ENCODE peak calls at places on chromosomes 2 and 18, in six cellular contexts. One of them, this sample, is unnamed.

GRCh38 chr2:172305066-172305465 is 122.3 kb upstream of the ITGA6 start:
- DNase-seq in GM23248: no peak
- DNase-seq in PC-3: no peak
- DNase-seq in HCT116: no peak
- DNase-seq in MM.1S: no peak
- DNase-seq in SK-N-SH: no peak
- DNase-seq in this sample: no peak

GRCh38 chr2:96251721-96252292 is 14.0 kb downstream of the TMEM127 start:
- DNase-seq in GM23248: peak; percentile 81
- DNase-seq in PC-3: peak; percentile 70
- DNase-seq in HCT116: peak; percentile 61
- DNase-seq in MM.1S: no peak
- DNase-seq in SK-N-SH: peak; percentile 82
- DNase-seq in this sample: no peak

GRCh38 chr2:70508711-70509462 is 44.7 kb downstream of the TGFA start:
- DNase-seq in GM23248: no peak
- DNase-seq in PC-3: peak; percentile 76
- DNase-seq in HCT116: no peak
- DNase-seq in MM.1S: no peak
- DNase-seq in SK-N-SH: no peak
- DNase-seq in this sample: no peak

GRCh38 chr2:39266139-39266805 is 22.5 kb upstream of the CDKL4 start:
- DNase-seq in GM23248: peak; percentile 8
- DNase-seq in PC-3: no peak
- DNase-seq in HCT116: no peak
- DNase-seq in MM.1S: peak; percentile 48
- DNase-seq in SK-N-SH: no peak
- DNase-seq in this sample: peak; percentile 67

GRCh38 chr2:39743170-39743851 is 35.7 kb downstream of the THUMPD2 start:
- DNase-seq in GM23248: peak; percentile 51
- DNase-seq in PC-3: peak; percentile 25
- DNase-seq in HCT116: no peak
- DNase-seq in MM.1S: no peak
- DNase-seq in SK-N-SH: no peak
- DNase-seq in this sample: no peak

GRCh38 chr2:207286106-207286505 is 120.4 kb upstream of the KLF7 start:
- DNase-seq in GM23248: no peak
- DNase-seq in PC-3: no peak
- DNase-seq in HCT116: no peak
- DNase-seq in MM.1S: no peak
- DNase-seq in SK-N-SH: no peak
- DNase-seq in this sample: no peak

GRCh38 chr2:136025057-136025973 is 39.9 kb upstream of the DARS1 start:
- DNase-seq in GM23248: no peak
- DNase-seq in PC-3: no peak
- DNase-seq in HCT116: peak; percentile 27
- DNase-seq in MM.1S: no peak
- DNase-seq in SK-N-SH: peak; percentile 44
- DNase-seq in this sample: no peak

GRCh38 chr2:207762146-207762545 is 7.6 kb downstream of the FZD5 start:
- DNase-seq in GM23248: peak; percentile 32
- DNase-seq in PC-3: peak; percentile 12
- DNase-seq in HCT116: no peak
- DNase-seq in MM.1S: no peak
- DNase-seq in SK-N-SH: no peak
- DNase-seq in this sample: no peak

GRCh38 chr2:45643543-45644542 is 7.6 kb upstream of the PRKCE start:
- DNase-seq in GM23248: peak; percentile 83
- DNase-seq in PC-3: peak; percentile 84
- DNase-seq in HCT116: no peak
- DNase-seq in MM.1S: peak; percentile 65
- DNase-seq in SK-N-SH: peak; percentile 98
- DNase-seq in this sample: peak; percentile 91

GRCh38 chr2:224173882-224174415 is 134.9 kb upstream of the SERPINE2 start:
- DNase-seq in GM23248: no peak
- DNase-seq in PC-3: no peak
- DNase-seq in HCT116: no peak
- DNase-seq in MM.1S: no peak
- DNase-seq in SK-N-SH: no peak
- DNase-seq in this sample: no peak

GRCh38 chr2:10253596-10254372 is 48.9 kb upstream of the HPCAL1 start:
- DNase-seq in GM23248: no peak
- DNase-seq in PC-3: no peak
- DNase-seq in HCT116: no peak
- DNase-seq in MM.1S: no peak
- DNase-seq in SK-N-SH: no peak
- DNase-seq in this sample: no peak

GRCh38 chr2:114373591-114373990 is 68.8 kb upstream of the DPP10 start:
- DNase-seq in GM23248: no peak
- DNase-seq in PC-3: no peak
- DNase-seq in HCT116: no peak
- DNase-seq in MM.1S: no peak
- DNase-seq in SK-N-SH: no peak
- DNase-seq in this sample: no peak

GRCh38 chr2:79191081-79191480 is 31.5 kb upstream of the REG3A start:
- DNase-seq in GM23248: no peak
- DNase-seq in PC-3: no peak
- DNase-seq in HCT116: no peak
- DNase-seq in MM.1S: no peak
- DNase-seq in SK-N-SH: no peak
- DNase-seq in this sample: no peak

GRCh38 chr18:71212222-71212621 is 923.4 kb downstream of the SOCS6 start:
- DNase-seq in GM23248: no peak
- DNase-seq in PC-3: no peak
- DNase-seq in HCT116: no peak
- DNase-seq in MM.1S: no peak
- DNase-seq in SK-N-SH: no peak
- DNase-seq in this sample: no peak

GRCh38 chr18:44502790-44503189 is 177.9 kb upstream of the SETBP1 start:
- DNase-seq in GM23248: no peak
- DNase-seq in PC-3: no peak
- DNase-seq in HCT116: no peak
- DNase-seq in MM.1S: no peak
- DNase-seq in SK-N-SH: no peak
- DNase-seq in this sample: no peak

GRCh38 chr18:35099911-35100310 is 58.7 kb downstream of the MAPRE2 start:
- DNase-seq in GM23248: peak; percentile 44
- DNase-seq in PC-3: no peak
- DNase-seq in HCT116: no peak
- DNase-seq in MM.1S: no peak
- DNase-seq in SK-N-SH: no peak
- DNase-seq in this sample: no peak

GRCh38 chr2:42743667-42744005 is 20.3 kb downstream of the OXER1 start:
- DNase-seq in GM23248: no peak
- DNase-seq in PC-3: no peak
- DNase-seq in HCT116: no peak
- DNase-seq in MM.1S: no peak
- DNase-seq in SK-N-SH: no peak
- DNase-seq in this sample: no peak

GRCh38 chr2:6083131-6083530 is 390.9 kb downstream of the SOX11 start:
- DNase-seq in GM23248: no peak
- DNase-seq in PC-3: no peak
- DNase-seq in HCT116: no peak
- DNase-seq in MM.1S: no peak
- DNase-seq in SK-N-SH: no peak
- DNase-seq in this sample: no peak

GRCh38 chr2:22442051-22442450 is 942.9 kb upstream of the KLHL29 start:
- DNase-seq in GM23248: no peak
- DNase-seq in PC-3: no peak
- DNase-seq in HCT116: no peak
- DNase-seq in MM.1S: no peak
- DNase-seq in SK-N-SH: peak; percentile 39
- DNase-seq in this sample: no peak

GRCh38 chr2:161161074-161161577 is 898 bp downstream of the TANK start:
- DNase-seq in GM23248: peak; percentile 37
- DNase-seq in PC-3: no peak
- DNase-seq in HCT116: no peak
- DNase-seq in MM.1S: peak; percentile 34
- DNase-seq in SK-N-SH: no peak
- DNase-seq in this sample: peak; percentile 78

GRCh38 chr2:31197166-31197565 is 20.1 kb downstream of the CAPN14 start:
- DNase-seq in GM23248: no peak
- DNase-seq in PC-3: peak; percentile 80
- DNase-seq in HCT116: no peak
- DNase-seq in MM.1S: no peak
- DNase-seq in SK-N-SH: no peak
- DNase-seq in this sample: no peak

GRCh38 chr2:57542081-57542480 is 504.5 kb upstream of the VRK2 start:
- DNase-seq in GM23248: no peak
- DNase-seq in PC-3: no peak
- DNase-seq in HCT116: no peak
- DNase-seq in MM.1S: no peak
- DNase-seq in SK-N-SH: no peak
- DNase-seq in this sample: no peak

GRCh38 chr2:55048925-55049793 is 1.1 kb downstream of the RTN4 start:
- DNase-seq in GM23248: peak; percentile 93
- DNase-seq in PC-3: peak; percentile 72
- DNase-seq in HCT116: peak; percentile 32
- DNase-seq in MM.1S: peak; percentile 74
- DNase-seq in SK-N-SH: peak; percentile 77
- DNase-seq in this sample: peak; percentile 91

GRCh38 chr2:238868616-238869292 is 20.9 kb downstream of the TWIST2 start:
- DNase-seq in GM23248: peak; percentile 91
- DNase-seq in PC-3: no peak
- DNase-seq in HCT116: no peak
- DNase-seq in MM.1S: no peak
- DNase-seq in SK-N-SH: no peak
- DNase-seq in this sample: no peak

GRCh38 chr2:222805591-222806304 is 55.1 kb upstream of the ACSL3 start:
- DNase-seq in GM23248: no peak
- DNase-seq in PC-3: no peak
- DNase-seq in HCT116: no peak
- DNase-seq in MM.1S: no peak
- DNase-seq in SK-N-SH: no peak
- DNase-seq in this sample: no peak

GRCh38 chr2:176173679-176174381 is 14.6 kb upstream of the HOXD1 start:
- DNase-seq in GM23248: no peak
- DNase-seq in PC-3: no peak
- DNase-seq in HCT116: no peak
- DNase-seq in MM.1S: no peak
- DNase-seq in SK-N-SH: no peak
- DNase-seq in this sample: no peak

DNA sequence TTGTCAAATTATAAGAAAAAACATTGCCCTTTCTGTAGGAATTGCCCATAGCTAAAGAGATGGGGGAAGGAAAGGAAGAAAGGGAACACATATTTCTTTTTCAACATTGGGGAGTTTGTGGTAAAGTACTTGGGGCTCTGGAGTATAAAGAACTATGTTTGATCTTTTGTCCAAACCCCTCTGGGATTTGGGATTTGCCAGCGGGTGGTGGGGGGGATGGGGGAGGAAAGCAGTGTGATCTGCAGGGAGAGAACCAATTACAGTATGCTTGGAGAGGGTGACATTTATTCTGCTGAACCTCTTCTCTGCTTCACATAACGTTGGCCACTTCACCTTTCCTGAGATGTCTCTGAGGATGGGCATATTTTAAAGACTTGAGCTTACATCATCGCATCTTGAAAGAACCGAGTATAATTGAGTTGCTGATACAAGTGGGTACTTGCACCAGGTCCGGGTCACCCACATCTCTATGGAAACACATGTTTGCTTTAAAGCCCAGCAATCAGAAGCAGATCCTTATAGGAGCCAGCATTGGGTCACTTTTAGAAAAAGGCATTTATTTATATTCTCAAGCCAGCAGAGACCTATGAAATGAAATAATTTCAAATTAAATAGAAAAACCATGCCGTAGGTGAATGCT is 73.1 kb downstream of the SPATS2L start:
- DNase-seq in GM23248: no peak
- DNase-seq in PC-3: no peak
- DNase-seq in HCT116: no peak
- DNase-seq in MM.1S: no peak
- DNase-seq in SK-N-SH: no peak
- DNase-seq in this sample: no peak
- H3K4me3 ChIP-seq in GM23248: no peak overlapping the region
- H3K4me3 ChIP-seq in PC-3: no peak overlapping the region
- H3K4me3 ChIP-seq in HCT116: no peak overlapping the region
- H3K4me3 ChIP-seq in MM.1S: no peak overlapping the region
- H3K4me3 ChIP-seq in SK-N-SH: no peak overlapping the region
- H3K4me3 ChIP-seq in this sample: peak overlapping the region; percentile 15

DNA sequence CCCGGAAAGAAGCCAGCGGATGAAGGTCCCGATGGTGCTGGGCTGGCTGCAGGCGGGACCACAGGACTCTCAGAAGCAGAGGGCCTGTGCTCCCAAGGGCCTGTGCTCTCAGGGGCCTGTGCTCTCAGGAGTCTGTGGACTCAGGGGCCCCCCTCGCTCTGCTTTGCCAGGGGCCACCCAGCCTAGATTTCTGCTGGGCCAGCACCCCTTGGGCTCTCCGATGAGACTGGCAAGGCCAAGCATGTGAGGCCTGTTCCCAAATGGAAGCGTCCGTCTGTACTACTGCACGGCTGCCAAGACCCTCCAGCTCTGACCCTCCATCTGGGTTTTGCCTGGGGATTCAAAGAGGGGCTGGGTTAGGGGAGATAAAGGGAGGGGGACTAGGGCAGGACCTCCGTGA is 54.6 kb downstream of the SH3BP4 start:
- DNase-seq in GM23248: no peak
- DNase-seq in PC-3: no peak
- DNase-seq in HCT116: no peak
- DNase-seq in MM.1S: no peak
- DNase-seq in SK-N-SH: no peak
- DNase-seq in this sample: no peak
- H3K9ac ChIP-seq in GM23248: no peak overlapping the region
- H3K9ac ChIP-seq in PC-3: no peak overlapping the region
- H3K9ac ChIP-seq in HCT116: no peak overlapping the region
- H3K9ac ChIP-seq in MM.1S: no peak overlapping the region
- H3K9ac ChIP-seq in SK-N-SH: no peak overlapping the region
- H3K9ac ChIP-seq in this sample: no peak overlapping the region

GRCh38 chr2:128638311-128638710 is 319.6 kb upstream of the HS6ST1 start:
- DNase-seq in GM23248: no peak
- DNase-seq in PC-3: no peak
- DNase-seq in HCT116: no peak
- DNase-seq in MM.1S: no peak
- DNase-seq in SK-N-SH: no peak
- DNase-seq in this sample: no peak
- H3K9me2 ChIP-seq in GM23248: no peaks in the 10 kb centered on the region
- H3K9me2 ChIP-seq in PC-3: no peaks in the 10 kb centered on the region
- H3K9me2 ChIP-seq in HCT116: no peaks in the 10 kb centered on the region
- H3K9me2 ChIP-seq in MM.1S: no peaks in the 10 kb centered on the region
- H3K9me2 ChIP-seq in SK-N-SH: no peaks in the 10 kb centered on the region
- H3K9me2 ChIP-seq in this sample: no peaks in the 10 kb centered on the region

DNA sequence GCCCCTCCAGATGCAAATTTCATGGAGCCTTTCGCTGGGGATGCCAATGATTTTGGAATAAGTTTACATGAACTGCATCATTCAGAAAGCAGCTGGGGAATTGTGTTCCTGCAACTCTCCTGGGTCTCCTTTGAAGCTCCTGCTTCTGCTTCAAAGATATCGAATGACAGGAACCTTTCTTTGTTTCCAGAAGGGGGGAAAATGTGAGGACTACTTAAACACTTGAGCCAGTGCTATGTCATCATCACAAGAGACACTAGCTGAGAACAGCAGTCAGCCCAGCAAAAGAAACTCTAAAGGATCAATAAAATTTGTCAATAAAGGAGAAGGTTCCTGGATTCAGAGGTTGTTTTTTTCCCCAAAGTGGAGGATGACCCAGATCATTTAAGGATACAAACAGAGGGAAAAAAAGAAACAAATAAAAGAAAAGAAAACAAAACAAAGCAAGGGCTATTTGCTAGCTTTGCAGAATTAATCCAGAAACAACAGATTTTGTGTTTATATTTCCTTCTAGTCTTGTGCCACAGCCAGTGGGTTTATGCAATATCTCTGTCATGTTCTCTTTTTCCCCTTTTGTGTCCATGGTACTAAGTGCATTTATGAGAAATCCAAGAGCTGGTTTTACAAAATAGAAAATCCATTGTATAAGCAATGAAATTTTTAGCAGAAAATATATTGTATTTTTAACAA is 463.7 kb downstream of the CDH2 start:
- DNase-seq in GM23248: peak; percentile 3
- DNase-seq in PC-3: no peak
- DNase-seq in HCT116: no peak
- DNase-seq in MM.1S: no peak
- DNase-seq in SK-N-SH: no peak
- DNase-seq in this sample: no peak
- H3K4me3 ChIP-seq in GM23248: no peak overlapping the region
- H3K4me3 ChIP-seq in PC-3: no peak overlapping the region
- H3K4me3 ChIP-seq in HCT116: no peak overlapping the region
- H3K4me3 ChIP-seq in MM.1S: no peak overlapping the region
- H3K4me3 ChIP-seq in SK-N-SH: no peak overlapping the region
- H3K4me3 ChIP-seq in this sample: no peak overlapping the region